ENCODE peak calls at places on chromosome 17, in seven cellular contexts. S, M, B, F, U, E and A are unnamed samples.

GRCh38 chr17:39450847-39451581 is at the start of gene MED1:
- DNase-seq in S (peak; percentile 92), M (peak; percentile 99), B (peak; percentile 99), F (peak; percentile 77), U (peak; percentile 96), E (peak; percentile 85), A (peak; percentile 96)

GRCh38 chr17:57603541-57603940 is 141.6 kb downstream of the CCDC182 start:
- DNase-seq in S (no peak), M (no peak), B (no peak), F (no peak), U (no peak), E (no peak), A (no peak)

GRCh38 chr17:13776027-13776551 is 174.4 kb upstream of the HS3ST3A1 start:
- DNase-seq in S (no peak), M (peak; percentile 4), B (no peak), F (no peak), U (no peak), E (no peak), A (peak; percentile 85)

GRCh38 chr17:35694906-35695305 is 36.5 kb upstream of the RASL10B start:
- DNase-seq in S (no peak), M (no peak), B (no peak), F (no peak), U (no peak), E (no peak), A (no peak)

GRCh38 chr17:69654981-69655581 is 240.6 kb downstream of the MAP2K6 start:
- DNase-seq in S (peak; percentile 45), M (peak; percentile 94), B (no peak), F (no peak), U (peak; percentile 83), E (no peak), A (peak; percentile 32)

GRCh38 chr17:48791128-48792032 is 25.6 kb downstream of the TTLL6 start:
- DNase-seq in S (no peak), M (peak; percentile 85), B (peak; percentile 90), F (peak; percentile 32), U (peak; percentile 55), E (no peak), A (peak; percentile 68)

GRCh38 chr17:43907425-43907981 is at the start of gene MPP2:
- DNase-seq in S (peak; percentile 39), M (peak; percentile 77), B (peak; percentile 95), F (no peak), U (peak; percentile 26), E (peak; percentile 63), A (no peak)

GRCh38 chr17:59498421-59499307 is 66.7 kb upstream of the DHX40 start:
- DNase-seq in S (no peak), M (no peak), B (no peak), F (no peak), U (no peak), E (no peak), A (no peak)

GRCh38 chr17:48294989-48295892 is 134.8 kb downstream of the SKAP1 start:
- DNase-seq in S (no peak), M (no peak), B (no peak), F (no peak), U (no peak), E (no peak), A (no peak)

DNA sequence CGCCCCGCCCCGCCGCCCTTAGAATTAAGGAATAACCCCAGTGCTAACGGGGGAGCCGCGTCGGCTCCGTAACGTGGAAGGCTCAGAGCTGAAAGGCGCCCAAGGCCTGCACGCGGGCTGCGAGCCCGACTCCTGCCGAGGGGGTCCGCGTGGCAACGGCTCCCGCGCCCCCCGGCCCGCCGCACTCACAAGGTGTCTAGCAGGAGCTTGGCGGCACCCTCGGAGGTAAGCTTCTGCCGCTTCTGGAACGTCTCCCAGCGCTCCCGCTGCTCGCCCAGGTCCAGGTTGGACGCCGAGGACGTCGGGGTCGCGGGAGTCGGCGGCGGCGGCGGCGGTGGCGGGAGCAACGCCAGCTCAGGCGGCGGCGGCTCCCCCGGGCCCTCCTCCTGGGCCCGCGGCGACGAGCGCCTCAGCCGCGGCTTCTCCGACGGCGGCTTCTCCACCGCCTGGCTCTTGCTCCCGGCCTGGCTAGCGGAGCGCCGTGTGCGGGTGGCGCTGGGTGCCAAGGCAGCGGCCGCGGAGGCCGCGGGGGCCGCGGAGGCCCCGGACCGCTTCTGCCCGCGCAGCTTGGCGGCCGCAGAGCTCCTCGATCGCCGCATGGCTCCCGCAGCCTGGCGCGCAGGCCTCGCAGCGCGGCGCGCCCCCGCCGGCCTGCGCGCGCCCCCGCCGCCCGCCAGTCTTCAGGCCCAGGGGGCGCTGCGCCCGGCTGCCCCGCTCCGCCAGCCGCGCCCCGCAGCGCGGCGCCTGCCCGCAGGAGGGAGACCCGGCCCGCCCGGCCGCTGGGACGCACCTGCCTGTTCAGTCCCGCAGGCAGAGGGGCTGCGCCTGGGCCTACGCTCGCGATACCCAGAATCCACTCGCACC is at the start of gene CENPV:
- DNase-seq in S (no peak), M (peak; percentile 32), B (peak; percentile 89), F (no peak), U (no peak), E (peak; percentile 73), A (peak; percentile 63)
- TF ChIP-seq CTCF in S (no peak), M (no peak), B (peak; percentile 15), F (no peak), U (peak; percentile 7), E (no peak), A (peak; percentile 68)

GRCh38 chr17:76541739-76542450 is 2.1 kb downstream of the PRCD start:
- DNase-seq in S (no peak), M (no peak), B (no peak), F (no peak), U (no peak), E (no peak), A (no peak)

GRCh38 chr17:76542566-76542971 is 2.7 kb downstream of the PRCD start:
- DNase-seq in S (no peak), M (no peak), B (no peak), F (no peak), U (no peak), E (no peak), A (no peak)

GRCh38 chr17:76539631-76540271 is at the start of gene PRCD:
- DNase-seq in S (no peak), M (no peak), B (peak; percentile 47), F (no peak), U (no peak), E (no peak), A (no peak)

GRCh38 chr17:76538941-76539340 is 903 bp upstream of the PRCD start:
- DNase-seq in S (no peak), M (no peak), B (no peak), F (no peak), U (no peak), E (no peak), A (no peak)

GRCh38 chr17:76540381-76541300 is 797 bp downstream of the PRCD start:
- DNase-seq in S (peak; percentile 81), M (peak; percentile 95), B (peak; percentile 96), F (peak; percentile 73), U (peak; percentile 87), E (no peak), A (peak; percentile 95)
- TF ChIP-seq CTCF in S (peak; percentile 25), M (peak; percentile 28), B (no peak), F (peak; percentile 26), U (no peak), E (no peak), A (no peak)

GRCh38 chr17:33512113-33512512 is 219.0 kb upstream of the ASIC2 start:
- DNase-seq in S (no peak), M (no peak), B (no peak), F (no peak), U (no peak), E (no peak), A (no peak)

GRCh38 chr17:33513769-33514168 is 220.7 kb upstream of the ASIC2 start:
- DNase-seq in S (no peak), M (no peak), B (no peak), F (no peak), U (no peak), E (no peak), A (no peak)

GRCh38 chr17:33514369-33514768 is 221.3 kb upstream of the ASIC2 start:
- DNase-seq in S (no peak), M (no peak), B (no peak), F (no peak), U (no peak), E (no peak), A (no peak)

GRCh38 chr17:33509331-33509730 is 216.2 kb upstream of the ASIC2 start:
- DNase-seq in S (no peak), M (no peak), B (no peak), F (no peak), U (no peak), E (no peak), A (no peak)

DNA sequence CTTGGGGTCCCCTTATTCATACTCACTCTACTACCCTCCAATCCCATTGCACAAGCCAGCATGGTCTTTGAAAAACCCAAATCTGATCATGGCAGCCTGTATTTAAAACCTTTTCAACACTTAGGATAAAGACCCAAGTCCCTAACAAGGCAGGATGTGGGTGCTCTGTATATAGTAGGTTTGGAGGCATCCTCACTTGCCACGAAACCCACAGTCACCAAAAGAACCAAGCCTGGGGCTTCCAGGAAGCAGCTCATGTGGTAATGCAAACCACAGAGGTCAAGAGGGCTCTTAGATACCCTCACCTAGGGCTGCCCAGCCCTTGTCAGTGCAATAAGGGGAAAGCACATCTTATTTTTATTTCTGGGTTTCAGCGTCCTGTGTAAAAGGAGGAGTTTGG is 218.6 kb upstream of the ASIC2 start:
- DNase-seq in S (no peak), M (no peak), B (no peak), F (no peak), U (no peak), E (no peak), A (no peak)
- TF ChIP-seq CTCF in S (no peak), M (no peak), B (no peak), F (no peak), U (no peak), E (no peak), A (no peak)

GRCh38 chr17:49858796-49859195 is 10.9 kb upstream of the TAC4 start:
- DNase-seq in S (no peak), M (no peak), B (no peak), F (no peak), U (no peak), E (no peak), A (no peak)

GRCh38 chr17:49861150-49861884 is 13.4 kb upstream of the TAC4 start:
- DNase-seq in S (no peak), M (peak; percentile 34), B (peak; percentile 78), F (no peak), U (no peak), E (peak; percentile 64), A (peak; percentile 89)

GRCh38 chr17:49862781-49863331 is 15.0 kb upstream of the TAC4 start:
- DNase-seq in S (no peak), M (no peak), B (no peak), F (no peak), U (no peak), E (no peak), A (no peak)

DNA sequence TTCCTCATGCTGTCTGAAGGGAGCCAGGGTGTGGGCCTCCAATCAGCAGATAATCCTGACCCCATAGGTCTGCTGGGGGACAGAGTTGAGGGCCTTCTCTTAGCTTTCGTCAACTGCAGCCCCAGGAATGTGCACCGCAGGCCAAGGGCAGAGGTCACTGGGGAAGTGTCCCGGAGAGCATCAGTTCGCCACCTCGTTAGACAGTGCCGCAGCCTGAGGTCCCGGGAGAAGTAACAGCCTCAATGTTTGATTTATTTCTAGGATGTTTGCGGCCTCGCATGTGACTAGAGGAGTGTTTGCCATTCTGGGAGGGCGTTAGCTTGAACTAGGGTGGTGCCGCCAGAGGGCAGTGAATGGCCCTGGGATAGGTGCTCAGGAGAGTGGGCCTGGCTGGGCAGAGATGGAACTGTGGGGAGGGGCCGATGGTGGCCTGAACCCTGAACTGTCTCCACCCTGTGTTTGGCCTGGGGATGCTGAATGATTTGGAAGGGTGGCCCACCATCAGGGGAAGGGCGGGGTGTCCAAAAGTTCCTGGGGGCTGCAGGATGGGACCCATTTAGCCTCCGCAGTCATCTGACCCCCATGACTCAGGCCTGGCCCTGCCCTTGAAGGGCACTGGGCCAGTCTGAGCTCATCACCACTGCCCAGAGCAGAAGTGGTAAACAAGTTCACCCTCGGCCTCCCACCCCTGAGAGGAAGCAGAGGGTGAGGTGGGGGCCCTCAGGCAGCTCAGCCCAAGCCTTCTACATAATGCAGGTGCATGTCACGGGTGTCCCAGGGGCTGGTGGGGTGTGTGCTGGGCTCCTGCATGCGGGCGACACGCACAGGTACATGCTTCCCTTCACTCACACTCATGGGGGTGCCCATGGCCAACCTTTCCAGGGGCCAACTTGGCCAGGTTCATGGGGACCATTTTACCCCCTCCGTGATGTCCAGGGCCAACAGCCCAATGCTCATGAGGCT is 12.4 kb upstream of the TAC4 start:
- DNase-seq in S (no peak), M (no peak), B (peak; percentile 38), F (no peak), U (no peak), E (no peak), A (no peak)
- TF ChIP-seq CTCF in S (no peak), M (no peak), B (peak; percentile 25), F (no peak), U (no peak), E (no peak), A (no peak)